ENCODE peak calls at places on chromosomes 1 and 21, in four cellular contexts. H is Panc1, S is HepG2, K is HCT116. J is an unnamed sample. For H3K36me3, the result is how much of the 10 kb centered on the place peaks cover.

GRCh38 chr1:245812278-245812677 is 657.5 kb downstream of the KIF26B start:
- ATAC-seq in H (no peak), S (no peak), K (no peak), J (no peak)

GRCh38 chr1:85494074-85494956 is 29.4 kb upstream of the DDAH1 start:
- ATAC-seq in H (peak), S (peak), K (peak), J (peak)

GRCh38 chr1:153608089-153608672 is 4.8 kb downstream of the S100A16 start:
- ATAC-seq in H (no peak), S (peak), K (peak), J (no peak)

GRCh38 chr1:79711001-79711431 is 704.5 kb upstream of the ADGRL4 start:
- ATAC-seq in H (no peak), S (no peak), K (no peak), J (no peak)

GRCh38 chr1:210129759-210130158 is 102.8 kb upstream of the SERTAD4 start:
- ATAC-seq in H (no peak), S (no peak), K (no peak), J (no peak)

GRCh38 chr1:161810780-161811179 is 44.7 kb downstream of the ATF6 start:
- ATAC-seq in H (no peak), S (no peak), K (no peak), J (no peak)

GRCh38 chr1:203289281-203289981 is 15.9 kb upstream of the BTG2 start:
- ATAC-seq in H (no peak), S (peak), K (no peak), J (no peak)

GRCh38 chr1:197788741-197789476 is 13.6 kb upstream of the DENND1B start:
- ATAC-seq in H (no peak), S (peak), K (no peak), J (no peak)

GRCh38 chr21:38123626-38124025 is 133.2 kb upstream of the KCNJ15 start:
- ATAC-seq in H (no peak), S (no peak), K (no peak), J (no peak)

GRCh38 chr1:78045600-78045849 is 241 bp upstream of the GIPC2 start:
- ATAC-seq in H (peak), S (no peak), K (no peak), J (no peak)

DNA sequence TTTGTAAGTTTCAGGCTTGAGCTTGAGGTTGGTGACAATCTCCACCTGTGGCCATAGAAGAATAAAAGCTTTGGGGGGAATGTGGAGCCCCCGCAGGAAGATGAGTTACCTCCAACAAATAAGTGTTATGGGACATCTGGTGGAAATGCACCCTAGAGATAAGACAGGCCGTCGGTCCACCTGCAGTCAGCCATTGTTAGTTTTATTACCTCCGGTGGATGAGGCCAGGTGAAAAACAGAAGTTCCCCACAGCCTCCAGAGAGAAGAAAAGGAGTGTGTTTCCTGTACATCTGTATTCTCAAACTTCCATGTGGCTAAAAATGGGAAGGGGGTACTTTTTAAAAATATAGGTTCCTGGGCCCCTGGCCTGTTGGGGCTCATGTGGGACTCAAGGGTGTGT is 137.4 kb downstream of the KAZN start:
- ATAC-seq in H (no peak), S (no peak), K (no peak), J (no peak)
- H3K36me3 ChIP-seq in H (under half), S (under half), K (under half), J (under half)

DNA sequence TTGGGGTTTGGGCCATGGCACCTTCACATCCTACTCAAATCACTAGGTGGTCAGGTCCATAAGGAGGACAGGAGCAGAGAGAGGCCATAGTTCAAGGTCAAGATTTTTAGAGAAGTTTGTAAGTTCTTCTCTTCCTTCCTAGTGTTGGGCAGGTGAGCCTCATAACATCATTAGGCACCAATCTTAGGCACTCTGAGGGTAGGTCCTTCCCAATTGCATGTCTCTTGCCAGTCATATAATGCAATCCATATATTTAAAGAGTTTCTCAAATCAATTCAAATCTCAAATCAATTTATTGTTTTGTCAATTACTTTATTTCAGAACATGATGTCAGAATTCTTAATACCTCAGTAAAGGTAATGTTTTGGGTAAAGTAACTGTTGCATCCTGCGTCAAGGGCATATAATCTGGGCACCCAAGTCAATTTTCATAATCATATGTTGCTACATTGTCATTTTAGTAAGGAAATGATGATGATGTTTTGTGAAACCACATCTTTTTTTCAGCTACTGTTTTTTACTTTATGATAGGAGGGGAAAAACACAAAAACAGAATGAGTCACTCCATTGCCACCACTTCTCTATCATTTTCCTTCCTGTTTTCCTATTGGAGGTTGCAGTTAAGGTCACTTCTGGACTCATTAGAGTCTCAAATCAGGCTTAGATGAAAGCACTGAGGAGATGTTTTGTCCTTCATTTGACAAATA is 122.7 kb downstream of the UCHL5 start:
- ATAC-seq in H (no peak), S (no peak), K (no peak), J (no peak)
- TF ChIP-seq POLR2AphosphoS5 in H (no peak), S (no peak), K (no peak), J (no peak)

GRCh38 chr1:2152914-2153313 is 41.7 kb downstream of the FAAP20 start:
- ATAC-seq in H (no peak), S (no peak), K (no peak), J (no peak)
- H3K36me3 ChIP-seq in H (under half), S (under half), K (under half), J (under half)

DNA sequence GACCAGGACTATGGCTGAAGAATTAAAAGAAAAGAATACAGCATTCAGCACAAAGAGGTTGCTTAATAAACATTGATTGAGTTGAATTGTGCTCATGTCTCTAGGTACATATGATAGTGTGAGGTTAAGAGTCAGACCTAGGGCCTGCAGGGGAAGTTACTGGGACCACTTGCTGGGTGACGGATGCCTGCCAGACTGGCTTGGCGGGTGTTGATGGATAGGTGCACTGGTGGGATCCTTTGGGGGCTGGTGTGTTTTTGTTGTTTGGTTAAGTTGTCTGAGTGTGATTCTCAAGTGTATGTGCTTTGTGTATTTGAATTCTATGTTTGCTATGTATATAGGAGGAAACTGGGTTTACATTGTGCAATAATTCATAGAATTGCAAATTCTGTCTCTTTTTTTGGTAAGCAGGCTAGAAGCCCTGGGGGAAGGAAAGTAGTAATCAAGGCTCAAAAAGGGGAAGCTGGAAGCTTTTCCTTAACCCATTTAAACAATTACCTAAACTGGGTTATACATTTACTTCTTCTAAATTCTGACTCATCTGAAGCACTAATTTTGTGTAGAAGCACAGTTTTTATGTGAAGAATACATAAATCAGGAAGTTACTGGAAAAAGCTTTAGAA is 1.8 kb downstream of the CD101 start:
- ATAC-seq in H (no peak), S (no peak), K (no peak), J (peak)
- TF ChIP-seq POLR2AphosphoS5 in H (no peak), S (no peak), K (no peak), J (no peak)

DNA sequence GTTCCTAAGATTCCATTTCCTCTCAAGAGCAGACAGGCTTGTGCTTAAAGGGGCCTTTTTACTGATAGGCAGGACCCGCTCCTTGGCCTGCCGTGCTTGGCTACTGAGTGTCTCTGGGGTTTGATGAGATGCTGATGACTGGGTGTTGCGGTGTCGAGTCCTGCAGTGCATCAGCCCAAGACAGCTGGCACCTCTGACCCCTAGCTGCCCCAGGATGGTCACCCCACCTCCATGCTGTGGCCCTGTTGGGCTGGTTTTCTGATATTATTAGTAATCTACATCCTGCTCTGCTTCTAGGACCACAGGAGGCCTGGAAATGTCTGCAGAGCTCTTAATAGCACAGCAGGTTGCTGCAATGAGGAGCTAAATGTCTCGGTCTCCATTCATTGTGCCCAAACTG is 28.7 kb downstream of the LRRC71 start:
- ATAC-seq in H (no peak), S (no peak), K (no peak), J (no peak)
- H3K36me3 ChIP-seq in H (under half), S (under half), K (under half), J (under half)

GRCh38 chr1:15002325-15002724 is 151.2 kb upstream of the TMEM51 start:
- ATAC-seq in H (no peak), S (no peak), K (no peak), J (no peak)
- TF ChIP-seq POLR2AphosphoS5 in H (no peak), S (no peak), K (no peak), J (no peak)

DNA sequence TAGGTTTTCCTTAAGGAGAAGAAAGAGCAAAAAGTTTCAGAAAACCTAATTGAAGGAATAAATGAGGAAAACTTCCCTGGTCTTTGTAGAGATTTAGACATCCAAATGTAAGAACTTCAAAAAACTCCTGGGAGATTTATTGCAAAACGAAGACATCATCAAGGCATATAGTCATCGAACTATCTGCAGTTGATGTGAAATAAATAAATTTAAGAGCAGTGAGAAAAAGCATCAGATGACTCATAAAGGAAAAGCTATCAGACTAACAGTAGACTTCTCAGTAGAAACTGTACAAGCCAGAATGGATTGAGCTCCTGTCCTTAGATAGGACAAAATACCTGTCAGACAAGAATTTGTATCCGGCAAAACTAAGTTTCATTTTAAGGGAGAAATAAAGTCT is 569.4 kb upstream of the ADAMTS5 start:
- ATAC-seq in H (no peak), S (no peak), K (no peak), J (no peak)
- H3K36me3 ChIP-seq in H (under half), S (under half), K (under half), J (under half)

GRCh38 chr1:9451086-9451485 is 88.2 kb upstream of the SLC25A33 start:
- ATAC-seq in H (no peak), S (no peak), K (no peak), J (no peak)

GRCh38 chr1:9448132-9449105 is 90.8 kb upstream of the SLC25A33 start:
- ATAC-seq in H (peak), S (peak), K (no peak), J (no peak)

GRCh38 chr1:9447215-9447960 is 91.9 kb upstream of the SLC25A33 start:
- ATAC-seq in H (no peak), S (no peak), K (no peak), J (no peak)

GRCh38 chr1:9449976-9450696 is 89.1 kb upstream of the SLC25A33 start:
- ATAC-seq in H (no peak), S (no peak), K (no peak), J (no peak)

DNA sequence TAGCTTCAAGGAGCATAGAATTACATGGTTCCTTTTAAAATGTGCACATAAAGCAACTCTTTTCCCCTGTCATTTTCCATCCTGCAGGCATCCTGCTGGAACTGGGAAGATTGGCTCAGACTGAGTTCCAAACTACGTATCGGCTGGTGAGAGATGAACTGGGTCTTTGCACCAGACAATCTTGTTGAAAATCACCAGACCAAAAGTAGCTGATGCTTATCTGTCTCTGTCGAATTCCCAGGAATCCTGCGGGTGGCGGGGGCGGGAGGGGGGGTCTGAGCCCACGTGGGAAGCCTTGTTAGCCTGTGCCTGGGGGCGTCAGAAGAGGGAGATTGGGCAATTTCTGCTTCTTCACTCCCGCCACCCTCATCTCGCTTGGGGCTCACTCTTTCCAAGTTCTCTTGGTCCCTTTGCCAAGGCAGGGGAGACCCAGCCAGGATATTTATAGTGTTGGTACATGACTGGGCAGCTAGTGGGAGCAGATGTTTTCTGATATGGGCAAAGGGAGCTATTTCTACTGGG is 90.1 kb upstream of the SLC25A33 start:
- ATAC-seq in H (no peak), S (no peak), K (no peak), J (peak)
- TF ChIP-seq POLR2AphosphoS5 in H (no peak), S (no peak), K (no peak), J (peak)

GRCh38 chr1:115654663-115655306 is 13.0 kb downstream of the VANGL1 start:
- ATAC-seq in H (no peak), S (no peak), K (no peak), J (no peak)

GRCh38 chr1:115656461-115657077 is 14.8 kb downstream of the VANGL1 start:
- ATAC-seq in H (no peak), S (no peak), K (no peak), J (no peak)

GRCh38 chr1:115654125-115654524 is 12.4 kb downstream of the VANGL1 start:
- ATAC-seq in H (no peak), S (no peak), K (no peak), J (no peak)

GRCh38 chr1:115655916-115656315 is 14.1 kb downstream of the VANGL1 start:
- ATAC-seq in H (no peak), S (no peak), K (no peak), J (no peak)

GRCh38 chr1:115655307-115655664 is 13.5 kb downstream of the VANGL1 start:
- ATAC-seq in H (no peak), S (no peak), K (no peak), J (no peak)
- H3K36me3 ChIP-seq in H (under half), S (under half), K (under half), J (under half)

J was measured in gastroesophageal sphincter.